ENCODE peak calls at places on chromosomes 7 and 10, in ten cellular contexts. One of them, this sample, is unnamed.
A peak's percentile ranks its signal among the peaks of the same experiment; 100 is the strongest.

GRCh38 chr7:101140339-101140699 is 13.4 kb downstream of the SERPINE1 start:
- DNase-seq in omental fat pad: no peak
- DNase-seq in lower leg skin: no peak
- DNase-seq in pancreas: no peak
- DNase-seq in heart right ventricle: no peak
- DNase-seq in fibroblast of mammary gland: peak; percentile 67
- DNase-seq in body of pancreas: no peak
- DNase-seq in cardiac muscle cell: peak; percentile 47
- DNase-seq in mammary epithelial cell: peak; percentile 47
- DNase-seq in astrocyte of the cerebellum: no peak
- DNase-seq in this sample: no peak

GRCh38 chr10:116138897-116139296 is 134.1 kb downstream of the GFRA1 start:
- DNase-seq in omental fat pad: no peak
- DNase-seq in fibroblast of mammary gland: no peak
- DNase-seq in lower leg skin: no peak
- DNase-seq in pancreas: no peak
- DNase-seq in heart right ventricle: no peak
- DNase-seq in cardiac muscle cell: no peak
- DNase-seq in body of pancreas: peak; percentile 48
- DNase-seq in mammary epithelial cell: peak; percentile 49
- DNase-seq in astrocyte of the cerebellum: no peak
- DNase-seq in this sample: no peak

GRCh38 chr7:101829374-101829773 is 11.9 kb downstream of the CUX1 start:
- DNase-seq in body of pancreas: no peak
- DNase-seq in mammary epithelial cell: no peak
- DNase-seq in heart right ventricle: no peak
- DNase-seq in cardiac muscle cell: no peak
- DNase-seq in astrocyte of the cerebellum: no peak
- DNase-seq in fibroblast of mammary gland: no peak
- DNase-seq in lower leg skin: peak; percentile 43
- DNase-seq in omental fat pad: no peak
- DNase-seq in pancreas: no peak
- DNase-seq in this sample: no peak

GRCh38 chr10:132579027-132579859 is 41.7 kb downstream of the INPP5A start:
- DNase-seq in fibroblast of mammary gland: no peak
- DNase-seq in pancreas: no peak
- DNase-seq in body of pancreas: no peak
- DNase-seq in astrocyte of the cerebellum: no peak
- DNase-seq in mammary epithelial cell: no peak
- DNase-seq in omental fat pad: no peak
- DNase-seq in cardiac muscle cell: no peak
- DNase-seq in heart right ventricle: no peak
- DNase-seq in lower leg skin: peak; percentile 76
- DNase-seq in this sample: no peak

GRCh38 chr7:29564455-29565185 is 985 bp downstream of the PRR15 start:
- DNase-seq in cardiac muscle cell: peak; percentile 78
- DNase-seq in astrocyte of the cerebellum: no peak
- DNase-seq in body of pancreas: peak; percentile 67
- DNase-seq in fibroblast of mammary gland: peak; percentile 57
- DNase-seq in heart right ventricle: peak; percentile 56
- DNase-seq in pancreas: peak; percentile 83
- DNase-seq in omental fat pad: no peak
- DNase-seq in lower leg skin: peak; percentile 88
- DNase-seq in mammary epithelial cell: peak; percentile 85
- DNase-seq in this sample: peak; percentile 85

GRCh38 chr7:36512607-36513006 is 122.9 kb downstream of the ANLN start:
- DNase-seq in heart right ventricle: no peak
- DNase-seq in lower leg skin: no peak
- DNase-seq in body of pancreas: no peak
- DNase-seq in fibroblast of mammary gland: no peak
- DNase-seq in astrocyte of the cerebellum: no peak
- DNase-seq in mammary epithelial cell: no peak
- DNase-seq in pancreas: no peak
- DNase-seq in cardiac muscle cell: no peak
- DNase-seq in omental fat pad: no peak
- DNase-seq in this sample: no peak

GRCh38 chr10:42987121-42987541 is 89.7 kb upstream of the RET start:
- DNase-seq in astrocyte of the cerebellum: no peak
- DNase-seq in heart right ventricle: no peak
- DNase-seq in mammary epithelial cell: no peak
- DNase-seq in lower leg skin: peak; percentile 53
- DNase-seq in fibroblast of mammary gland: no peak
- DNase-seq in omental fat pad: no peak
- DNase-seq in body of pancreas: peak; percentile 2
- DNase-seq in pancreas: peak; percentile 41
- DNase-seq in cardiac muscle cell: no peak
- DNase-seq in this sample: no peak

GRCh38 chr7:24038993-24039392 is 245.0 kb upstream of the NPY start:
- DNase-seq in astrocyte of the cerebellum: no peak
- DNase-seq in omental fat pad: no peak
- DNase-seq in cardiac muscle cell: no peak
- DNase-seq in pancreas: no peak
- DNase-seq in heart right ventricle: no peak
- DNase-seq in body of pancreas: no peak
- DNase-seq in fibroblast of mammary gland: no peak
- DNase-seq in lower leg skin: no peak
- DNase-seq in mammary epithelial cell: no peak
- DNase-seq in this sample: no peak

DNA sequence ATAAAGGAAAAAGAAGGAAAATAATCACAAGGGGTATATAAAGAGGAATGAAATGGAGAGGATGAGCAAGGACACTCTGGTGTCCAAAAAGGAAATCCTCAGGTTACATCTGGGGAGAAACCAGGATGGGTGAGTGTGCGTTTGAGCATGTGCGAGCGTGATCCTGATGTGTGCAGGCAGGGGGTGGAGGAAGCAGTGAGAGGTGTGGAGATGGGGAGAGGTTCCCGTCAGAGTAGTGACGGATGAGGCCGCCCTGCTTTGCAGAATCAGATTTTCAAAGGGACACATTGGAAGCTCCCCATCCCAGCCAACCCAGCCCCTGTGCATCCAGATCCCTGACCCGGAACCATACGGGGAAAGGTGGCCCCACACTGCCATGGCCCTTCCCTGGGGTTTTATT is 46.6 kb upstream of the PDLIM1 start:
- DNase-seq in lower leg skin: no peak
- DNase-seq in body of pancreas: no peak
- DNase-seq in fibroblast of mammary gland: no peak
- DNase-seq in mammary epithelial cell: no peak
- DNase-seq in cardiac muscle cell: no peak
- DNase-seq in pancreas: no peak
- DNase-seq in astrocyte of the cerebellum: no peak
- DNase-seq in omental fat pad: no peak
- DNase-seq in heart right ventricle: no peak
- DNase-seq in this sample: no peak
- TF ChIP-seq CTCF in lower leg skin: no peak
- TF ChIP-seq CTCF in body of pancreas: no peak
- TF ChIP-seq CTCF in fibroblast of mammary gland: no peak
- TF ChIP-seq CTCF in mammary epithelial cell: no peak
- TF ChIP-seq CTCF in cardiac muscle cell: no peak
- TF ChIP-seq CTCF in pancreas: no peak
- TF ChIP-seq CTCF in astrocyte of the cerebellum: no peak
- TF ChIP-seq CTCF in omental fat pad: no peak
- TF ChIP-seq CTCF in heart right ventricle: no peak
- TF ChIP-seq CTCF in this sample: no peak

GRCh38 chr7:116593359-116594075 is 68.7 kb downstream of the CAV1 start:
- DNase-seq in lower leg skin: no peak
- DNase-seq in astrocyte of the cerebellum: no peak
- DNase-seq in fibroblast of mammary gland: no peak
- DNase-seq in pancreas: no peak
- DNase-seq in omental fat pad: no peak
- DNase-seq in mammary epithelial cell: no peak
- DNase-seq in body of pancreas: no peak
- DNase-seq in cardiac muscle cell: no peak
- DNase-seq in heart right ventricle: no peak
- DNase-seq in this sample: no peak

GRCh38 chr7:116592445-116592844 is 67.6 kb downstream of the CAV1 start:
- DNase-seq in mammary epithelial cell: no peak
- DNase-seq in pancreas: no peak
- DNase-seq in fibroblast of mammary gland: no peak
- DNase-seq in heart right ventricle: peak; percentile 23
- DNase-seq in lower leg skin: no peak
- DNase-seq in cardiac muscle cell: no peak
- DNase-seq in astrocyte of the cerebellum: no peak
- DNase-seq in omental fat pad: no peak
- DNase-seq in body of pancreas: peak; percentile 49
- DNase-seq in this sample: peak; percentile 12

GRCh38 chr7:116592041-116592355 is 67.2 kb downstream of the CAV1 start:
- DNase-seq in astrocyte of the cerebellum: no peak
- DNase-seq in lower leg skin: no peak
- DNase-seq in cardiac muscle cell: no peak
- DNase-seq in body of pancreas: no peak
- DNase-seq in mammary epithelial cell: no peak
- DNase-seq in pancreas: no peak
- DNase-seq in heart right ventricle: no peak
- DNase-seq in omental fat pad: no peak
- DNase-seq in fibroblast of mammary gland: no peak
- DNase-seq in this sample: no peak

GRCh38 chr7:116588641-116589594 is 64.1 kb downstream of the CAV1 start:
- DNase-seq in fibroblast of mammary gland: peak; percentile 77
- DNase-seq in omental fat pad: no peak
- DNase-seq in cardiac muscle cell: peak; percentile 83
- DNase-seq in mammary epithelial cell: peak; percentile 44
- DNase-seq in pancreas: no peak
- DNase-seq in astrocyte of the cerebellum: peak; percentile 65
- DNase-seq in heart right ventricle: no peak
- DNase-seq in lower leg skin: no peak
- DNase-seq in body of pancreas: no peak
- DNase-seq in this sample: no peak

DNA sequence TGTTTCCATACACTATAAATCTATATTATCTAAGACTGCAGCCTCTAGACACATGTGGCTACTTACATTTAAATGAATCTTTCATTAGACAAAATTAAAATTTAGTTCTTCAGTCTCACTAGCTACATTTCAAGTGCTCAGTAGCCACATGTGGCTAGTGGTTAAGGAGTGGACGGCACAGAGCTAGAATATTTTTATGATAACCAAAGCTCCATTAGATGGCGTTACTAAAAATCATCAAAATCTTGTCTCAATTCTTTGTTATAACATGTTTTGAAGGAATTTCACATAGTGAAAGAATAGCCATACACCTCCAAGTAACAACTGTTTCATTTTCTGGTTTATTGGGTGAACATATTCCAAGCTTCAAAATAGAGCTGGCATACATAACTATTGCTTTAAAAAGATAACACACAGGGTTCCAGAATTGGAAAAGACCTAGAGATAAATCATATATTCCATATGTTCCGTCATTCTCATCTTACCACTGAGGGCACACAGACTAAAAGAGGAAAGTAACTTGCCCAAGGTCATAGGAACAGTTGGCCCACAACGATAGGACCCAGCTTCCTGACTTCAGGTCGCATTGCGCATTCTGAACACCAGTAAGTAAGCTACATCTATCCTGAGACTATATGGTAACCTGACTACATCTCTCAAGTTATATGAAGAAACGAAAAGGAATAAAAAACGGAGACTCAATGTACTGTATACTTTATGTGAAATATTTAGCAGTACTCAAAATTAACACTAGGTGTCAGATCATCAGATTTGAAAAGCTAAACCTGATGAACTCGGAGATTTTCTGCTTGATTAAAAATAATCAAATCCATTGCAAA is 66.6 kb downstream of the CAV1 start:
- DNase-seq in cardiac muscle cell: peak; percentile 36
- DNase-seq in astrocyte of the cerebellum: no peak
- DNase-seq in heart right ventricle: no peak
- DNase-seq in lower leg skin: no peak
- DNase-seq in fibroblast of mammary gland: peak; percentile 51
- DNase-seq in pancreas: no peak
- DNase-seq in omental fat pad: no peak
- DNase-seq in body of pancreas: no peak
- DNase-seq in mammary epithelial cell: peak; percentile 36
- DNase-seq in this sample: no peak
- TF ChIP-seq CTCF in cardiac muscle cell: peak; percentile 57
- TF ChIP-seq CTCF in astrocyte of the cerebellum: peak; percentile 33
- TF ChIP-seq CTCF in heart right ventricle: peak; percentile 74
- TF ChIP-seq CTCF in lower leg skin: no peak
- TF ChIP-seq CTCF in fibroblast of mammary gland: peak; percentile 57
- TF ChIP-seq CTCF in pancreas: peak; percentile 32
- TF ChIP-seq CTCF in omental fat pad: no peak
- TF ChIP-seq CTCF in body of pancreas: peak; percentile 66
- TF ChIP-seq CTCF in mammary epithelial cell: peak; percentile 74
- TF ChIP-seq CTCF in this sample: peak; percentile 40

GRCh38 chr7:30700941-30701340 is 18.7 kb upstream of the CRHR2 start:
- DNase-seq in cardiac muscle cell: no peak
- DNase-seq in fibroblast of mammary gland: no peak
- DNase-seq in heart right ventricle: no peak
- DNase-seq in omental fat pad: no peak
- DNase-seq in body of pancreas: no peak
- DNase-seq in pancreas: no peak
- DNase-seq in mammary epithelial cell: no peak
- DNase-seq in astrocyte of the cerebellum: no peak
- DNase-seq in lower leg skin: no peak
- DNase-seq in this sample: no peak

GRCh38 chr7:30705008-30705407 is 22.8 kb upstream of the CRHR2 start:
- DNase-seq in pancreas: no peak
- DNase-seq in fibroblast of mammary gland: no peak
- DNase-seq in astrocyte of the cerebellum: no peak
- DNase-seq in mammary epithelial cell: no peak
- DNase-seq in omental fat pad: no peak
- DNase-seq in cardiac muscle cell: no peak
- DNase-seq in lower leg skin: no peak
- DNase-seq in body of pancreas: no peak
- DNase-seq in heart right ventricle: no peak
- DNase-seq in this sample: no peak

GRCh38 chr7:30703756-30704155 is 21.5 kb upstream of the CRHR2 start:
- DNase-seq in mammary epithelial cell: no peak
- DNase-seq in omental fat pad: no peak
- DNase-seq in cardiac muscle cell: peak; percentile 23
- DNase-seq in heart right ventricle: no peak
- DNase-seq in pancreas: no peak
- DNase-seq in astrocyte of the cerebellum: no peak
- DNase-seq in lower leg skin: no peak
- DNase-seq in fibroblast of mammary gland: no peak
- DNase-seq in body of pancreas: no peak
- DNase-seq in this sample: no peak

GRCh38 chr7:30699706-30700495 is 17.6 kb upstream of the CRHR2 start:
- DNase-seq in mammary epithelial cell: no peak
- DNase-seq in body of pancreas: no peak
- DNase-seq in pancreas: no peak
- DNase-seq in astrocyte of the cerebellum: no peak
- DNase-seq in omental fat pad: no peak
- DNase-seq in fibroblast of mammary gland: no peak
- DNase-seq in lower leg skin: no peak
- DNase-seq in heart right ventricle: no peak
- DNase-seq in cardiac muscle cell: no peak
- DNase-seq in this sample: no peak

GRCh38 chr7:30702200-30702599 is 19.9 kb upstream of the CRHR2 start:
- DNase-seq in astrocyte of the cerebellum: no peak
- DNase-seq in mammary epithelial cell: no peak
- DNase-seq in cardiac muscle cell: no peak
- DNase-seq in lower leg skin: no peak
- DNase-seq in pancreas: no peak
- DNase-seq in omental fat pad: no peak
- DNase-seq in body of pancreas: no peak
- DNase-seq in fibroblast of mammary gland: peak; percentile 16
- DNase-seq in heart right ventricle: no peak
- DNase-seq in this sample: no peak
- TF ChIP-seq CTCF in astrocyte of the cerebellum: no peak
- TF ChIP-seq CTCF in mammary epithelial cell: peak; percentile 16
- TF ChIP-seq CTCF in cardiac muscle cell: peak; percentile 29
- TF ChIP-seq CTCF in lower leg skin: no peak
- TF ChIP-seq CTCF in pancreas: no peak
- TF ChIP-seq CTCF in omental fat pad: no peak
- TF ChIP-seq CTCF in body of pancreas: no peak
- TF ChIP-seq CTCF in fibroblast of mammary gland: peak; percentile 34
- TF ChIP-seq CTCF in heart right ventricle: no peak
- TF ChIP-seq CTCF in this sample: no peak

GRCh38 chr7:18960735-18961134 is 156.7 kb downstream of the TWIST1 start:
- DNase-seq in body of pancreas: no peak
- DNase-seq in fibroblast of mammary gland: no peak
- DNase-seq in astrocyte of the cerebellum: no peak
- DNase-seq in omental fat pad: no peak
- DNase-seq in pancreas: no peak
- DNase-seq in lower leg skin: no peak
- DNase-seq in cardiac muscle cell: no peak
- DNase-seq in heart right ventricle: no peak
- DNase-seq in mammary epithelial cell: no peak
- DNase-seq in this sample: no peak
- TF ChIP-seq CTCF in body of pancreas: no peak
- TF ChIP-seq CTCF in fibroblast of mammary gland: no peak
- TF ChIP-seq CTCF in astrocyte of the cerebellum: no peak
- TF ChIP-seq CTCF in omental fat pad: no peak
- TF ChIP-seq CTCF in pancreas: no peak
- TF ChIP-seq CTCF in lower leg skin: no peak
- TF ChIP-seq CTCF in cardiac muscle cell: no peak
- TF ChIP-seq CTCF in heart right ventricle: no peak
- TF ChIP-seq CTCF in mammary epithelial cell: no peak
- TF ChIP-seq CTCF in this sample: no peak